ENCODE peak calls at places on chromosomes 16 and 17, in ten cellular contexts. P is heart left ventricle, B is right lobe of liver, O is stomach, Z is Peyer's patch, C is gastrocnemius medialis, Y is A549, Q is breast epithelium, A is H54, J is uterus. T is an unnamed sample.

GRCh38 chr17:29212681-29213121 is 32.5 kb upstream of the MYO18A start:
- DNase-seq in P (no peak), B (no peak), O (no peak), Z (no peak), C (no peak), Y (no peak), Q (no peak), A (no peak), J (no peak), T (no peak)

GRCh38 chr16:50844840-50845239 is 103.0 kb downstream of the CYLD start:
- DNase-seq in P (no peak), B (no peak), O (no peak), Z (no peak), C (no peak), Y (no peak), Q (no peak), A (no peak), J (no peak), T (no peak)

GRCh38 chr17:18377437-18378204 is at the start of gene EVPLL:
- DNase-seq in P (no peak), B (peak), O (peak), Z (peak), C (peak), Y (peak), Q (peak), A (no peak), J (no peak), T (peak)

GRCh38 chr17:15291674-15292361 is 26.7 kb upstream of the PMP22 start:
- DNase-seq in P (no peak), B (no peak), O (peak), Z (no peak), C (no peak), Y (no peak), Q (no peak), A (no peak), J (no peak), T (no peak)

GRCh38 chr17:62165378-62165722 is 100.3 kb upstream of the MED13 start:
- DNase-seq in P (no peak), B (no peak), O (no peak), Z (no peak), C (no peak), Y (no peak), Q (no peak), A (no peak), J (no peak), T (no peak)

GRCh38 chr17:68539536-68540469 is 27.6 kb downstream of the PRKAR1A start:
- DNase-seq in P (no peak), B (no peak), O (peak), Z (no peak), C (no peak), Y (peak), Q (no peak), A (no peak), J (peak), T (peak)

GRCh38 chr16:24322106-24322505 is 66.0 kb downstream of the CACNG3 start:
- DNase-seq in P (no peak), B (no peak), O (no peak), Z (no peak), C (no peak), Y (no peak), Q (no peak), A (no peak), J (no peak), T (no peak)

GRCh38 chr16:85288869-85289660 is 176.8 kb upstream of the CIBAR2 start:
- DNase-seq in P (no peak), B (peak), O (peak), Z (no peak), C (no peak), Y (no peak), Q (no peak), A (no peak), J (no peak), T (no peak)

GRCh38 chr16:54542805-54543504 is 256.4 kb upstream of the IRX3 start:
- DNase-seq in P (no peak), B (no peak), O (no peak), Z (no peak), C (no peak), Y (no peak), Q (no peak), A (no peak), J (no peak), T (no peak)

GRCh38 chr16:87570938-87571867 is 31.1 kb upstream of the JPH3 start:
- DNase-seq in P (peak), B (peak), O (peak), Z (peak), C (peak), Y (peak), Q (peak), A (no peak), J (no peak), T (no peak)

GRCh38 chr16:10608687-10609409 is 28.4 kb upstream of the EMP2 start:
- DNase-seq in P (peak), B (no peak), O (no peak), Z (no peak), C (no peak), Y (no peak), Q (no peak), A (no peak), J (peak), T (no peak)

GRCh38 chr17:77419547-77420475 is 279.0 kb downstream of the SEC14L1 start:
- DNase-seq in P (no peak), B (no peak), O (no peak), Z (no peak), C (no peak), Y (no peak), Q (no peak), A (no peak), J (no peak), T (no peak)

GRCh38 chr16:12410842-12411490 is 392.7 kb downstream of the CPPED1 start:
- DNase-seq in P (no peak), B (no peak), O (no peak), Z (no peak), C (no peak), Y (no peak), Q (no peak), A (no peak), J (no peak), T (no peak)

GRCh38 chr16:2512920-2513404 is 790 bp upstream of the ATP6V0C start:
- DNase-seq in P (peak), B (peak), O (no peak), Z (peak), C (no peak), Y (no peak), Q (no peak), A (no peak), J (peak), T (peak)

GRCh38 chr17:801660-802059 is 19.5 kb downstream of the MRM3 start:
- DNase-seq in P (no peak), B (no peak), O (no peak), Z (no peak), C (peak), Y (no peak), Q (no peak), A (no peak), J (no peak), T (no peak)

GRCh38 chr16:50263940-50264929 is 2.1 kb upstream of the ADCY7 start:
- DNase-seq in P (no peak), B (no peak), O (no peak), Z (no peak), C (no peak), Y (peak), Q (no peak), A (no peak), J (no peak), T (peak)

GRCh38 chr17:40529991-40530390 is 28.6 kb upstream of the TNS4 start:
- DNase-seq in P (no peak), B (no peak), O (no peak), Z (no peak), C (no peak), Y (no peak), Q (peak), A (no peak), J (no peak), T (no peak)

GRCh38 chr17:50199651-50200446 is 1.6 kb downstream of the COL1A1 start:
- DNase-seq in P (peak), B (peak), O (peak), Z (peak), C (peak), Y (peak), Q (peak), A (peak), J (peak), T (peak)

GRCh38 chr16:84532299-84532724 is 27.9 kb upstream of the MEAK7 start:
- DNase-seq in P (peak), B (no peak), O (no peak), Z (peak), C (peak), Y (peak), Q (peak), A (peak), J (peak), T (no peak)

GRCh38 chr16:27838536-27839175 is 224.9 kb downstream of the GSG1L start:
- DNase-seq in P (no peak), B (no peak), O (no peak), Z (no peak), C (no peak), Y (no peak), Q (peak), A (peak), J (no peak), T (no peak)

GRCh38 chr16:58513874-58514273 is 1.4 kb upstream of the SETD6 start:
- DNase-seq in P (no peak), B (no peak), O (no peak), Z (no peak), C (no peak), Y (no peak), Q (no peak), A (no peak), J (no peak), T (no peak)

GRCh38 chr17:34465756-34466155 is 102.7 kb upstream of the CCL1 start:
- DNase-seq in P (no peak), B (no peak), O (no peak), Z (no peak), C (no peak), Y (no peak), Q (no peak), A (no peak), J (no peak), T (no peak)

GRCh38 chr17:5541610-5542202 is 42.6 kb downstream of the NLRP1 start:
- DNase-seq in P (no peak), B (no peak), O (no peak), Z (no peak), C (no peak), Y (no peak), Q (no peak), A (no peak), J (no peak), T (no peak)

GRCh38 chr16:19245326-19245925 is 40.1 kb upstream of the CLEC19A start:
- DNase-seq in P (no peak), B (no peak), O (peak), Z (no peak), C (no peak), Y (no peak), Q (no peak), A (no peak), J (no peak), T (no peak)

GRCh38 chr16:71201556-71201955 is 29.0 kb downstream of the HYDIN start:
- DNase-seq in P (no peak), B (no peak), O (no peak), Z (no peak), C (no peak), Y (no peak), Q (no peak), A (no peak), J (no peak), T (no peak)

DNA sequence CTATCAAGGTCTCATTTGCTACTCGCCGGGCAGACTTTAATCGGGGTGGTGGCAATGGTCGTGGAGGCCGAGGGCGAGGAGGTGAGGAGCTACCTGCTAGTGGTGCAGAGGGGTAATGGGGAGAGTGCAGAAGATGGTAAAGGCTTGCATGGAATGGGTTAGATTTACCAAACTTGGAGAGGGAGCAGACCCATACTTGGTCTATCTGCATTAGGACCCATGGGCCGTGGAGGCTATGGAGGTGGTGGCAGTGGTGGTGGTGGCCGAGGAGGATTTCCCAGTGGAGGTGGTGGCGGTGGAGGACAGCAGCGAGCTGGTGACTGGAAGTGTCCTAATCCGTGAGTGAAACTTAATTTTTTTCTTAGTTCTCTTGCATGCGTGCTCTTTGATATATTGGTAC is 10.1 kb downstream of the FUS start:
- DNase-seq in P (no peak), B (no peak), O (no peak), Z (no peak), C (no peak), Y (no peak), Q (no peak), A (no peak), J (no peak), T (no peak)
- TF ChIP-seq POLR2A in P (no peak), B (no peak), O (no peak), Z (no peak), C (no peak), Y (no peak), Q (no peak), A (no peak), J (no peak), T (no peak)

GRCh38 chr16:68237243-68238028 is 1.5 kb upstream of the ESRP2 start:
- DNase-seq in P (peak), B (peak), O (peak), Z (peak), C (peak), Y (peak), Q (peak), A (peak), J (peak), T (peak)
- TF ChIP-seq POLR2A in P (peak), B (peak), O (no peak), Z (peak), C (peak), Y (peak), Q (peak), A (peak), J (peak), T (peak)

GRCh38 chr17:80264793-80265075 is 4.1 kb downstream of the RNF213 start:
- DNase-seq in P (no peak), B (no peak), O (no peak), Z (no peak), C (no peak), Y (no peak), Q (no peak), A (no peak), J (no peak), T (no peak)

GRCh38 chr17:80262291-80262690 is 1.6 kb downstream of the RNF213 start:
- DNase-seq in P (no peak), B (no peak), O (no peak), Z (no peak), C (no peak), Y (no peak), Q (no peak), A (no peak), J (no peak), T (no peak)

GRCh38 chr17:80264048-80264792 is 3.6 kb downstream of the RNF213 start:
- DNase-seq in P (no peak), B (no peak), O (peak), Z (peak), C (no peak), Y (no peak), Q (no peak), A (no peak), J (no peak), T (peak)

GRCh38 chr17:80262775-80263244 is 2.2 kb downstream of the RNF213 start:
- DNase-seq in P (no peak), B (no peak), O (no peak), Z (no peak), C (no peak), Y (no peak), Q (no peak), A (no peak), J (no peak), T (no peak)

GRCh38 chr17:80263253-80264047 is 2.8 kb downstream of the RNF213 start:
- DNase-seq in P (peak), B (peak), O (peak), Z (peak), C (peak), Y (peak), Q (peak), A (no peak), J (peak), T (peak)
- TF ChIP-seq POLR2A in P (peak), B (peak), O (no peak), Z (peak), C (no peak), Y (peak), Q (no peak), A (no peak), J (no peak), T (no peak)

GRCh38 chr16:1313721-1314120 is 4.3 kb downstream of the UBE2I start:
- DNase-seq in P (no peak), B (no peak), O (no peak), Z (no peak), C (no peak), Y (no peak), Q (no peak), A (no peak), J (no peak), T (no peak)

GRCh38 chr16:1311212-1311737 is 1.8 kb downstream of the UBE2I start:
- DNase-seq in P (no peak), B (no peak), O (no peak), Z (no peak), C (no peak), Y (no peak), Q (no peak), A (no peak), J (no peak), T (no peak)

GRCh38 chr16:1311738-1312458 is 2.5 kb downstream of the UBE2I start:
- DNase-seq in P (peak), B (no peak), O (no peak), Z (no peak), C (no peak), Y (no peak), Q (no peak), A (no peak), J (no peak), T (no peak)

GRCh38 chr16:1312459-1312801 is 3.0 kb downstream of the UBE2I start:
- DNase-seq in P (no peak), B (no peak), O (no peak), Z (no peak), C (no peak), Y (no peak), Q (no peak), A (no peak), J (no peak), T (no peak)

DNA sequence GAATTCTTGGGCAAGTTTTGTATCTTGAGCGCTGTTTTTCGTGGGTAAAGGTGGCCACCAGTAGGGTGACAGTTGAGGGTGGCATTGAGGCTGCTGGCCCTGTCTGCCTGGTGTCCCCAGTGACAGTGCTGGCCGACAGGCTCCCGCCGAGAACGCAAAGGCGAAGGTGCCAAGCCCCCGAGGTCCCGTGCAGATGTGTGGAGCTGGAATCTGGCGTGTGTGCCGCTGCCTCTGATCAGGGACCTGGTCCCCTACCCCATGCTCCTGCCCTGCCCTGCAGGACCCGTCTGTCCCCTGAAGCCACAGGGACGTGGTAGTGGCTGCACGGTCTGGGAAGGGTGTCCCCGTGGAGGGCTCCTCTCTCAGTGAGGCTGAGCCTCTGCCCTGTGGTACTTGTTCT is 3.5 kb downstream of the UBE2I start:
- DNase-seq in P (no peak), B (no peak), O (no peak), Z (no peak), C (no peak), Y (no peak), Q (no peak), A (no peak), J (no peak), T (no peak)
- TF ChIP-seq POLR2A in P (no peak), B (no peak), O (no peak), Z (no peak), C (no peak), Y (no peak), Q (no peak), A (no peak), J (no peak), T (no peak)

DNA sequence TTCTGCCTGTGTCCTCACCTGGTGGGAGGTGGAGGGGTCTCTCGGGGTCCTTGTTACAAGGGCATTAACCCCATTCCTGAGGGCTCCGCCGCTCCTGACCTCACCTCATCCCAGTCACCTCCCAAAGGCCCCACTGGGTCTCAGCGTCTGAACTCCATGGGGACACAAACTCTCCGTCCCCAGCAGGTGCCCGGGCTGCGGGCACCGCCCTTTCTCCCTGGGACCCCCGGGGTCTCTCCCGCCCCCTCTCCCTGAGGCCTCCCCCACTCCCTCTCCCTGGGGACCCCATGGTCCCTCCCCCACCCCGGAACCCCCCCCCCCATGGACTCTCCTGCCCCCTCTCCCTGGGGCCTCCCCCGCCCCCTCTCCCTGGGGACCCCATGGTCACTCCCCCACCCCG is 24.8 kb downstream of the CACNA1H start:
- DNase-seq in P (no peak), B (no peak), O (no peak), Z (no peak), C (no peak), Y (no peak), Q (no peak), A (no peak), J (no peak), T (no peak)
- TF ChIP-seq POLR2A in P (no peak), B (no peak), O (no peak), Z (no peak), C (no peak), Y (no peak), Q (no peak), A (no peak), J (no peak), T (no peak)

GRCh38 chr17:58344047-58344790 is 7.8 kb downstream of the SUPT4H1 start:
- DNase-seq in P (no peak), B (no peak), O (peak), Z (peak), C (no peak), Y (no peak), Q (no peak), A (no peak), J (no peak), T (no peak)
- TF ChIP-seq POLR2A in P (no peak), B (no peak), O (no peak), Z (no peak), C (no peak), Y (no peak), Q (no peak), A (no peak), J (no peak), T (no peak)